ENCODE peak calls at places on chromosomes 7 and 10, in four cellular contexts. H is HepG2, T is astrocyte, I is left lung. N is an unnamed sample.

GRCh38 chr7:38465946-38466345 is 165.2 kb downstream of the AMPH start:
- DNase-seq in H (no peak), T (peak), I (no peak), N (no peak)

GRCh38 chr7:36084485-36085091 is 68.5 kb upstream of the EEPD1 start:
- DNase-seq in H (peak), T (peak), I (no peak), N (peak)

GRCh38 chr10:71401969-71402368 is 5.2 kb downstream of the CDH23 start:
- DNase-seq in H (no peak), T (no peak), I (no peak), N (no peak)

GRCh38 chr10:121426307-121426706 is 171.9 kb downstream of the FGFR2 start:
- DNase-seq in H (no peak), T (no peak), I (no peak), N (no peak)

GRCh38 chr10:84429926-84430520 is 101.6 kb downstream of the CCSER2 start:
- DNase-seq in H (peak), T (no peak), I (no peak), N (no peak)

GRCh38 chr10:77073066-77073960 is 564.3 kb downstream of the KCNMA1 start:
- DNase-seq in H (no peak), T (no peak), I (no peak), N (no peak)

GRCh38 chr7:100435401-100436304 is 644 bp downstream of the PPP1R35 start:
- DNase-seq in H (no peak), T (no peak), I (peak), N (no peak)

GRCh38 chr7:91945476-91945875 is 4.8 kb downstream of the AKAP9 start:
- DNase-seq in H (peak), T (no peak), I (no peak), N (no peak)

GRCh38 chr7:153320005-153320404 is 560.5 kb downstream of the ACTR3B start:
- DNase-seq in H (no peak), T (no peak), I (no peak), N (no peak)

GRCh38 chr10:53839437-53840039 is 961.5 kb downstream of the PCDH15 start:
- DNase-seq in H (peak), T (no peak), I (no peak), N (no peak)

GRCh38 chr10:100020883-100021248 is 11.1 kb upstream of the DNMBP start:
- DNase-seq in H (no peak), T (no peak), I (no peak), N (no peak)
- H3K4me3 ChIP-seq in H (peak), T (no peak), I (no peak), N (no peak)

GRCh38 chr7:102252373-102252982 is 34.2 kb upstream of the SH2B2 start:
- DNase-seq in H (no peak), T (no peak), I (peak), N (no peak)
- H3K4me3 ChIP-seq in H (no peak), T (no peak), I (no peak), N (no peak)

GRCh38 chr7:133512560-133512959 is 259.7 kb downstream of the EXOC4 start:
- DNase-seq in H (no peak), T (peak), I (no peak), N (peak)
- H3K4me3 ChIP-seq in H (no peak), T (peak), I (no peak), N (no peak)

GRCh38 chr7:22355620-22356009 is 1.3 kb downstream of the RAPGEF5 start:
- DNase-seq in H (no peak), T (no peak), I (no peak), N (no peak)

GRCh38 chr7:22357311-22358175 is 589 bp upstream of the RAPGEF5 start:
- DNase-seq in H (peak), T (peak), I (no peak), N (no peak)

GRCh38 chr7:22359156-22359697 is 2.3 kb upstream of the RAPGEF5 start:
- DNase-seq in H (peak), T (no peak), I (no peak), N (no peak)

GRCh38 chr7:22356010-22356854 is 722 bp downstream of the RAPGEF5 start:
- DNase-seq in H (peak), T (no peak), I (peak), N (no peak)

GRCh38 chr7:22356855-22357310 is at the start of gene RAPGEF5:
- DNase-seq in H (no peak), T (no peak), I (peak), N (no peak)
- H3K4me3 ChIP-seq in H (peak), T (peak), I (peak), N (peak)

GRCh38 chr10:79116801-79117723 is 48.3 kb downstream of the ZMIZ1 start:
- DNase-seq in H (no peak), T (peak), I (peak), N (no peak)

GRCh38 chr10:79112898-79113431 is 44.2 kb downstream of the ZMIZ1 start:
- DNase-seq in H (no peak), T (peak), I (no peak), N (peak)

GRCh38 chr10:79116363-79116762 is 47.6 kb downstream of the ZMIZ1 start:
- DNase-seq in H (no peak), T (no peak), I (no peak), N (no peak)

GRCh38 chr10:79113827-79114226 is 45.1 kb downstream of the ZMIZ1 start:
- DNase-seq in H (no peak), T (no peak), I (no peak), N (no peak)

GRCh38 chr10:79115302-79115701 is 46.5 kb downstream of the ZMIZ1 start:
- DNase-seq in H (no peak), T (no peak), I (no peak), N (no peak)
- H3K4me3 ChIP-seq in H (no peak), T (no peak), I (no peak), N (no peak)

GRCh38 chr7:116443101-116443523 is 56.4 kb upstream of the CAV2 start:
- DNase-seq in H (peak), T (peak), I (no peak), N (peak)
- H3K4me3 ChIP-seq in H (no peak), T (no peak), I (no peak), N (no peak)

GRCh38 chr10:48206470-48207250 is 67.8 kb downstream of the FRMPD2 start:
- DNase-seq in H (no peak), T (no peak), I (no peak), N (no peak)
- H3K4me3 ChIP-seq in H (no peak), T (no peak), I (no peak), N (no peak)

GRCh38 chr10:7184660-7185366 is 226.0 kb downstream of the SFMBT2 start:
- DNase-seq in H (no peak), T (no peak), I (no peak), N (no peak)
- H3K4me3 ChIP-seq in H (no peak), T (no peak), I (peak), N (no peak)

DNA sequence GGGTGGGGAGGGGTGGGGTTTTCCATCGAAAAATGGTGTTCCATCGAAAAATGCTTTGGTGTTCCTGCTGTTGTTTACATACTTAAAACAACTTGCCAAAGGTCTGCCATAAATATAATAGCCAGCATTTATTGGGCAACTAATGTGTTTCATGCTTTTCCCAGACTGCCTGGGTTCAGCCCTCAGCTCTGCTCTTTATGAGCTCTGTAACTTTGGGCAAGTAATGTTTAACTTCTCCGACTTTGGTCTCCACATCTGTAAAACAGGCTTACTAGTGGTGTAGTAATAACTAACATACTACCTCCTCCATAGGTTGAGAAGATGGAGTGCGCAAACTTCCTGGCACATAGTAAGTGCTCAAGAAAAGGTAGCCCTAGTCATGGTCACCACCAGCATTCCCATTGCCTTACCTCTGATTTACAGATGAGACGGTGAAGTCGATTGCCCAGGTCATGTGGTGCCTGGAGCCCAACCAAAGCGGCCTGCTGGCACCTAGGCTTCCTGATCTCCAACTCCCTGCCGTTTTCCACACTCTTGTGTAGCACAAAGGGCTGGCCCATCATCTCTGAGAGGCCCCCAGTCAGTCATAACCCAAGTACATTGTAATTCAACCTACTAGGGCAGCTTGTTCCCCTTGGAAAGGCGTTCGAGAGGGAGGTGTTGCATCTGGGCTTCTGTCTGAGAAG is 8.9 kb downstream of the ZMIZ1 start:
- DNase-seq in H (no peak), T (no peak), I (peak), N (no peak)
- H3K4me3 ChIP-seq in H (no peak), T (no peak), I (no peak), N (no peak)